ENCODE peak calls at places on chromosomes 13 and 19, in nine cellular contexts. L is T-helper 1 cell; J is anterior cingulate cortex; H is stimulated activated CD4-positive, alpha-beta T cell treated with anti-CD3 and anti-CD28 coated beads, Interleukin-1b, Interleukin-23, amount 100 ng/mL, for 4 hours; S is globus pallidus; X is HuH-7; D is AG04450; R is T-helper 2 cell; U is CD4-positive, CD25-positive, alpha-beta regulatory T cell. C is an unnamed sample.

GRCh38 chr19:35436477-35437141 is 11.4 kb upstream of the FFAR2 start:
- DNase-seq in L (no peak), J (no peak), H (no peak), S (no peak), X (no peak), D (no peak), R (no peak), U (no peak), C (no peak)

GRCh38 chr19:17829855-17830566 is 8.7 kb upstream of the INSL3 start:
- DNase-seq in L (no peak), J (peak), H (no peak), S (no peak), X (no peak), D (no peak), R (no peak), U (no peak), C (peak)

GRCh38 chr13:37395544-37395943 is 203.0 kb downstream of the POSTN start:
- DNase-seq in L (no peak), J (no peak), H (no peak), S (no peak), X (no peak), D (no peak), R (no peak), U (no peak), C (no peak)

GRCh38 chr19:56076413-56076998 is 44.6 kb downstream of the ZNF787 start:
- DNase-seq in L (no peak), J (no peak), H (peak), S (no peak), X (peak), D (peak), R (no peak), U (peak), C (peak)

GRCh38 chr13:20337894-20338551 is 105.9 kb upstream of the GJB6 start:
- DNase-seq in L (no peak), J (no peak), H (no peak), S (no peak), X (no peak), D (no peak), R (no peak), U (no peak), C (no peak)

GRCh38 chr13:110044521-110045200 is 258.3 kb upstream of the IRS2 start:
- DNase-seq in L (no peak), J (no peak), H (no peak), S (no peak), X (no peak), D (no peak), R (no peak), U (no peak), C (no peak)

GRCh38 chr13:66618702-66619101 is 611.4 kb downstream of the PCDH9 start:
- DNase-seq in L (no peak), J (no peak), H (no peak), S (no peak), X (peak), D (peak), R (no peak), U (no peak), C (no peak)

GRCh38 chr19:35314858-35315470 is 14.0 kb upstream of the CD22 start:
- DNase-seq in L (no peak), J (no peak), H (no peak), S (no peak), X (no peak), D (no peak), R (no peak), U (no peak), C (no peak)

GRCh38 chr13:113860579-113861432 is 3.1 kb downstream of the GAS6 start:
- DNase-seq in L (no peak), J (no peak), H (no peak), S (no peak), X (no peak), D (no peak), R (no peak), U (no peak), C (no peak)

GRCh38 chr13:42746846-42747245 is 34.5 kb upstream of the FAM216B start:
- DNase-seq in L (no peak), J (no peak), H (no peak), S (no peak), X (no peak), D (no peak), R (no peak), U (no peak), C (no peak)

GRCh38 chr13:59086147-59086546 is 1077.6 kb downstream of the DIAPH3 start:
- DNase-seq in L (no peak), J (no peak), H (no peak), S (no peak), X (no peak), D (peak), R (no peak), U (no peak), C (no peak)

GRCh38 chr13:95608640-95609280 is 35.7 kb downstream of the DZIP1 start:
- DNase-seq in L (no peak), J (no peak), H (no peak), S (no peak), X (no peak), D (no peak), R (no peak), U (no peak), C (peak)

GRCh38 chr13:46334008-46334407 is 53.0 kb downstream of the RUBCNL start:
- DNase-seq in L (no peak), J (no peak), H (no peak), S (no peak), X (no peak), D (no peak), R (no peak), U (no peak), C (no peak)

GRCh38 chr19:11539495-11540365 is 1.1 kb downstream of the CNN1 start:
- DNase-seq in L (no peak), J (no peak), H (no peak), S (no peak), X (no peak), D (no peak), R (no peak), U (no peak), C (no peak)

GRCh38 chr19:41501854-41502253 is 58.9 kb downstream of the ERICH4 start:
- DNase-seq in L (no peak), J (no peak), H (no peak), S (no peak), X (no peak), D (no peak), R (no peak), U (no peak), C (no peak)

GRCh38 chr13:41458939-41459753 is 1.8 kb downstream of the RGCC start:
- DNase-seq in L (peak), J (no peak), H (peak), S (no peak), X (peak), D (no peak), R (peak), U (peak), C (no peak)